ENCODE peak calls at places on chromosomes 12 and 14, in seven cellular contexts. V is choroid plexus epithelial cell, P is neural crest cell, I is adrenal gland, G is testis, Z is H1, T is right lobe of liver. M is an unnamed sample.

GRCh38 chr12:27551172-27551840 is 27.3 kb downstream of the PPFIBP1 start:
- DNase-seq in V (no peak), P (no peak), I (no peak), G (no peak), Z (no peak), T (no peak), M (no peak)

GRCh38 chr14:22664261-22664660 is 20.1 kb upstream of the OR6J1 start:
- DNase-seq in V (peak; percentile 50), P (no peak), I (no peak), G (no peak), Z (no peak), T (no peak), M (no peak)

GRCh38 chr12:92649511-92650227 is 53.1 kb upstream of the PLEKHG7 start:
- DNase-seq in V (peak; percentile 94), P (peak; percentile 59), I (peak; percentile 82), G (peak; percentile 70), Z (peak; percentile 51), T (no peak), M (peak; percentile 70)

GRCh38 chr14:68713782-68714181 is 79.1 kb downstream of the ZFP36L1 start:
- DNase-seq in V (no peak), P (no peak), I (no peak), G (no peak), Z (no peak), T (no peak), M (no peak)

GRCh38 chr12:108798551-108799221 is 58.7 kb downstream of the SSH1 start:
- DNase-seq in V (peak; percentile 50), P (no peak), I (no peak), G (no peak), Z (no peak), T (no peak), M (no peak)

GRCh38 chr12:123696209-123696608 is 15.9 kb upstream of the ATP6V0A2 start:
- DNase-seq in V (no peak), P (no peak), I (no peak), G (no peak), Z (no peak), T (no peak), M (no peak)

GRCh38 chr14:45201908-45202307 is 51.1 kb downstream of the MIS18BP1 start:
- DNase-seq in V (peak; percentile 53), P (no peak), I (no peak), G (peak; percentile 47), Z (no peak), T (no peak), M (peak; percentile 29)

GRCh38 chr14:56953884-56954283 is 143.6 kb upstream of the OTX2 start:
- DNase-seq in V (no peak), P (no peak), I (no peak), G (no peak), Z (no peak), T (no peak), M (peak; percentile 50)

GRCh38 chr14:67319142-67319541 is 40.5 kb downstream of the ATP6V1D start:
- DNase-seq in V (no peak), P (no peak), I (no peak), G (no peak), Z (no peak), T (no peak), M (no peak)

GRCh38 chr12:40063424-40063823 is 42.5 kb downstream of the SLC2A13 start:
- DNase-seq in V (no peak), P (no peak), I (peak; percentile 35), G (no peak), Z (no peak), T (no peak), M (no peak)

GRCh38 chr12:122871851-122872785 is 23.8 kb downstream of the VPS37B start:
- DNase-seq in V (peak; percentile 82), P (peak; percentile 33), I (peak; percentile 56), G (peak; percentile 70), Z (peak; percentile 94), T (peak; percentile 69), M (peak; percentile 70)

GRCh38 chr14:87888136-87888999 is 104.6 kb downstream of the GALC start:
- DNase-seq in V (no peak), P (no peak), I (peak; percentile 60), G (peak; percentile 77), Z (peak; percentile 89), T (no peak), M (peak; percentile 61)

GRCh38 chr14:91350813-91351507 is 66.7 kb downstream of the CCDC88C start:
- DNase-seq in V (no peak), P (no peak), I (no peak), G (no peak), Z (no peak), T (no peak), M (no peak)

GRCh38 chr12:109588461-109589239 is 15.1 kb downstream of the MVK start:
- DNase-seq in V (no peak), P (no peak), I (no peak), G (no peak), Z (no peak), T (peak; percentile 91), M (no peak)

GRCh38 chr12:2301531-2302461 is 249.0 kb downstream of the CACNA1C start:
- DNase-seq in V (no peak), P (no peak), I (peak; percentile 74), G (no peak), Z (no peak), T (no peak), M (no peak)

GRCh38 chr14:71534506-71534905 is 397.7 kb upstream of the RGS6 start:
- DNase-seq in V (no peak), P (no peak), I (no peak), G (no peak), Z (no peak), T (no peak), M (no peak)

GRCh38 chr14:96297000-96297399 is 41.0 kb downstream of the BDKRB1 start:
- DNase-seq in V (peak; percentile 50), P (no peak), I (no peak), G (no peak), Z (no peak), T (no peak), M (no peak)

GRCh38 chr12:86134571-86134970 is 121.6 kb downstream of the MGAT4C start:
- DNase-seq in V (peak; percentile 38), P (no peak), I (no peak), G (no peak), Z (no peak), T (no peak), M (no peak)

GRCh38 chr14:71532790-71533189 is 399.4 kb upstream of the RGS6 start:
- DNase-seq in V (no peak), P (no peak), I (no peak), G (no peak), Z (no peak), T (no peak), M (no peak)

GRCh38 chr12:93156091-93156490 is 221.6 kb upstream of the NUDT4 start:
- DNase-seq in V (no peak), P (no peak), I (no peak), G (no peak), Z (no peak), T (no peak), M (no peak)

GRCh38 chr14:70887207-70888150 is 19.8 kb upstream of the PCNX1 start:
- DNase-seq in V (peak; percentile 95), P (no peak), I (no peak), G (no peak), Z (no peak), T (no peak), M (no peak)

GRCh38 chr12:32482226-32482625 is 82.9 kb downstream of the FGD4 start:
- DNase-seq in V (peak; percentile 55), P (no peak), I (no peak), G (no peak), Z (no peak), T (no peak), M (no peak)

GRCh38 chr14:22070119-22070982 is 396.7 kb upstream of the OR4E1 start:
- DNase-seq in V (peak; percentile 11), P (no peak), I (no peak), G (no peak), Z (peak; percentile 60), T (peak; percentile 52), M (no peak)

GRCh38 chr14:36580141-36580855 is 2.1 kb downstream of the NKX2-8 start:
- DNase-seq in V (no peak), P (no peak), I (no peak), G (no peak), Z (peak; percentile 68), T (no peak), M (no peak)

GRCh38 chr12:27657296-27657695 is 39.0 kb upstream of the REP15 start:
- DNase-seq in V (no peak), P (no peak), I (no peak), G (no peak), Z (no peak), T (no peak), M (no peak)

GRCh38 chr14:74733241-74733640 is 20.3 kb downstream of the FCF1 start:
- DNase-seq in V (no peak), P (no peak), I (no peak), G (no peak), Z (no peak), T (no peak), M (peak; percentile 12)

GRCh38 chr14:37592288-37593274 is 2.5 kb downstream of the FOXA1 start:
- DNase-seq in V (no peak), P (no peak), I (no peak), G (no peak), Z (peak; percentile 68), T (peak; percentile 63), M (no peak)

GRCh38 chr14:37590810-37591139 is 4.3 kb downstream of the FOXA1 start:
- DNase-seq in V (no peak), P (no peak), I (no peak), G (no peak), Z (no peak), T (no peak), M (no peak)

GRCh38 chr14:37590096-37590809 is 4.8 kb downstream of the FOXA1 start:
- DNase-seq in V (no peak), P (no peak), I (no peak), G (no peak), Z (no peak), T (no peak), M (no peak)

GRCh38 chr14:37591941-37592287 is 3.1 kb downstream of the FOXA1 start:
- DNase-seq in V (no peak), P (no peak), I (no peak), G (peak; percentile 23), Z (peak; percentile 82), T (peak; percentile 77), M (no peak)

GRCh38 chr14:37591311-37591940 is 3.6 kb downstream of the FOXA1 start:
- DNase-seq in V (no peak), P (no peak), I (no peak), G (no peak), Z (peak; percentile 89), T (peak; percentile 84), M (no peak)
- TF ChIP-seq CTCF in V (no peak), P (peak; percentile 29), I (no peak), G (no peak), Z (peak; percentile 66), T (peak; percentile 68), M (peak; percentile 16)

GRCh38 chr14:103385153-103385993 is at the start of gene MARK3:
- DNase-seq in V (peak; percentile 98), P (peak; percentile 92), I (peak; percentile 98), G (peak; percentile 99), Z (peak; percentile 96), T (peak; percentile 98), M (peak; percentile 97)
- TF ChIP-seq CTCF in V (peak; percentile 18), P (peak; percentile 38), I (peak; percentile 30), G (no peak), Z (no peak), T (peak; percentile 17), M (peak; percentile 1)

GRCh38 chr12:19893514-19893913 is 454.2 kb downstream of the AEBP2 start:
- DNase-seq in V (peak; percentile 87), P (no peak), I (no peak), G (no peak), Z (no peak), T (no peak), M (no peak)
- TF ChIP-seq CTCF in V (peak; percentile 65), P (no peak), I (peak; percentile 19), G (peak; percentile 7), Z (no peak), T (peak; percentile 45), M (peak; percentile 27)

GRCh38 chr12:107404981-107405380 is 280.6 kb upstream of the PWP1 start:
- DNase-seq in V (peak; percentile 76), P (no peak), I (peak; percentile 28), G (peak; percentile 41), Z (no peak), T (no peak), M (peak; percentile 67)
- TF ChIP-seq CTCF in V (peak; percentile 91), P (peak; percentile 38), I (peak; percentile 34), G (no peak), Z (peak; percentile 68), T (peak; percentile 63), M (peak; percentile 92)